ENCODE peak calls at places on chromosomes 3 and 15, in seven cellular contexts. G is mesendoderm, V is IMR-90, K is H9, O is H1, H is trophoblast cell, Q is mesenchymal stem cell. R is an unnamed sample.

GRCh38 chr3:43525941-43526607 is 95.7 kb downstream of the ANO10 start:
- DNase-seq in G (no peak), V (peak; percentile 42), K (no peak), O (no peak), H (no peak), Q (no peak), R (no peak)

GRCh38 chr3:15903164-15903563 is 105.4 kb upstream of the ANKRD28 start:
- DNase-seq in G (no peak), V (peak; percentile 19), K (no peak), O (no peak), H (no peak), Q (no peak), R (no peak)

GRCh38 chr3:40200754-40201316 is 108.7 kb upstream of the EIF1B start:
- DNase-seq in G (no peak), V (peak; percentile 1), K (no peak), O (no peak), H (no peak), Q (peak; percentile 12), R (no peak)

GRCh38 chr3:13308406-13308805 is 111.7 kb downstream of the NUP210 start:
- DNase-seq in G (peak; percentile 85), V (peak; percentile 38), K (peak; percentile 86), O (peak; percentile 84), H (peak; percentile 21), Q (peak; percentile 22), R (peak; percentile 23)

GRCh38 chr3:99562990-99563607 is 75.3 kb upstream of the COL8A1 start:
- DNase-seq in G (no peak), V (peak; percentile 66), K (no peak), O (no peak), H (peak; percentile 6), Q (no peak), R (no peak)

GRCh38 chr3:13709706-13710105 is 160.8 kb downstream of the FBLN2 start:
- DNase-seq in G (no peak), V (no peak), K (no peak), O (no peak), H (no peak), Q (no peak), R (no peak)

GRCh38 chr3:113054552-113054951 is 63.8 kb downstream of the GTPBP8 start:
- DNase-seq in G (no peak), V (peak; percentile 69), K (no peak), O (no peak), H (no peak), Q (peak; percentile 76), R (no peak)

GRCh38 chr15:70023064-70023768 is 74.5 kb downstream of the TLE3 start:
- DNase-seq in G (peak; percentile 78), V (peak; percentile 75), K (no peak), O (no peak), H (no peak), Q (peak; percentile 92), R (no peak)

GRCh38 chr3:148023994-148024393 is 614.8 kb downstream of the ZIC1 start:
- DNase-seq in G (no peak), V (peak; percentile 86), K (no peak), O (no peak), H (no peak), Q (peak; percentile 80), R (no peak)

GRCh38 chr3:16470590-16470989 is 42.9 kb downstream of the RFTN1 start:
- DNase-seq in G (no peak), V (no peak), K (no peak), O (no peak), H (no peak), Q (no peak), R (no peak)

GRCh38 chr3:107987036-107987557 is 103.7 kb downstream of the CD47 start:
- DNase-seq in G (no peak), V (peak; percentile 98), K (no peak), O (no peak), H (peak; percentile 94), Q (peak; percentile 95), R (no peak)

GRCh38 chr3:157626817-157627216 is 123.6 kb upstream of the VEPH1 start:
- DNase-seq in G (no peak), V (no peak), K (no peak), O (no peak), H (peak; percentile 13), Q (no peak), R (no peak)

GRCh38 chr15:95286911-95287769 is 1043.4 kb upstream of the NR2F2 start:
- DNase-seq in G (peak; percentile 76), V (peak; percentile 44), K (peak; percentile 46), O (peak; percentile 53), H (no peak), Q (no peak), R (peak; percentile 92)

GRCh38 chr3:44000586-44000985 is 241.1 kb upstream of the TOPAZ1 start:
- DNase-seq in G (no peak), V (no peak), K (no peak), O (no peak), H (no peak), Q (no peak), R (no peak)

GRCh38 chr15:94387854-94388441 is 156.6 kb downstream of the MCTP2 start:
- DNase-seq in G (peak; percentile 26), V (no peak), K (no peak), O (no peak), H (no peak), Q (peak; percentile 27), R (no peak)

GRCh38 chr3:119194237-119195150 is 21.1 kb downstream of the UPK1B start:
- DNase-seq in G (no peak), V (peak; percentile 67), K (no peak), O (no peak), H (peak; percentile 48), Q (no peak), R (no peak)

GRCh38 chr3:136929984-136930671 is 27.7 kb upstream of the IL20RB start:
- DNase-seq in G (no peak), V (peak; percentile 44), K (no peak), O (no peak), H (no peak), Q (peak; percentile 63), R (no peak)
- H2BK120ac ChIP-seq in G (no peak overlapping the region), V (no peak overlapping the region), K (no peak overlapping the region), O (no peak overlapping the region), H (no peak overlapping the region), Q (no peak overlapping the region), R (no peak overlapping the region)

GRCh38 chr3:169669816-169670215 is 6.3 kb upstream of the MECOM start:
- DNase-seq in G (no peak), V (no peak), K (no peak), O (no peak), H (no peak), Q (no peak), R (no peak)

GRCh38 chr3:169667710-169668080 is 4.2 kb upstream of the MECOM start:
- DNase-seq in G (peak; percentile 4), V (no peak), K (no peak), O (no peak), H (no peak), Q (no peak), R (peak; percentile 12)

GRCh38 chr3:169667380-169667671 is 3.8 kb upstream of the MECOM start:
- DNase-seq in G (no peak), V (no peak), K (no peak), O (no peak), H (no peak), Q (no peak), R (no peak)

GRCh38 chr3:169668957-169669681 is 5.6 kb upstream of the MECOM start:
- DNase-seq in G (peak; percentile 74), V (peak; percentile 50), K (peak; percentile 85), O (peak; percentile 87), H (peak; percentile 61), Q (peak; percentile 58), R (peak; percentile 59)

DNA sequence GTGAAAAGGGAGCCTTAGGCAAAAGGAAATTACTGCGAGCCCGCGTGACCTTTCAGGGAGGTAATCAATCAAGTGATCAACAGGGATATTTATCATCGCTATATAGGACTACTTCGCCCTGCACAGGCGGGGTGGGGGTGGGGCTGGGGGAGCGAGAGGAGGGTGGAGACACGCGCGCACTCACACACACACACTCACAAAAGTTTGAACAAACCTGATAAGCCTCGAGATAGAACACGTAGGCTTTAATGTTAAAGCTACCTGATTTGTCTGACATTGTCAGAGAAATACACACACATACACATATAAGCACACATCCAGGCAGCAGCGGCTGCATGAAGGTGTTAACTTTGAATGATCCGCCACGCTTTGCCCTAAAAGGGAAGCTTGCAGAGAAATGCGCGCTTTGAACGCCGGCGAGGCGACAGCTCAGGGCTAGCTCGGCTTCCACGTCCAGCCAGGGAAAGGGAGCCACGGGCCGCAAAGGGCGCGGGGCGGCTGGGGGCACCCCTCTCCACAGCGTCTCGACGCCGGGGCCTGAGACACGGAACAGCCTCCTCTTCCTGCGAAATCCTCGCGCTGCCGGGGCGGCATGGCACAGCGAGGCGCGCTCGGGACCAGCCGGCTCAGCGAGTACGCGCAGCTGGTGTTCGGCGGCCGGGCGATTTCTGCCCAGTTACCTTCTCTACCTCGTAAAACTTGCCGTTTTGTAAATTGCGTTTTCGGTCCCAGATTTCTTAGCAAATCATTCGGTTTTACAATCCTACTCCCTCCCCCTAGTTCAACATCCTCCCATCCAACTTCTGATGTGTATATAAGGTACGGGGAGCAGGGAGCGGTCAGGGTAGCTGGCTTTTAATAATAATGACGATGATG is 4.8 kb upstream of the MECOM start:
- DNase-seq in G (peak; percentile 60), V (peak; percentile 18), K (peak; percentile 54), O (peak; percentile 73), H (no peak), Q (peak; percentile 35), R (peak; percentile 52)
- H2BK120ac ChIP-seq in G (no peak overlapping the region), V (no peak overlapping the region), K (no peak overlapping the region), O (no peak overlapping the region), H (peak overlapping the region; percentile 33), Q (no peak overlapping the region), R (no peak overlapping the region)

GRCh38 chr3:42510325-42510724 is 7.9 kb downstream of the VIPR1 start:
- DNase-seq in G (no peak), V (no peak), K (no peak), O (no peak), H (no peak), Q (no peak), R (no peak)
- H2BK120ac ChIP-seq in G (no peak overlapping the region), V (no peak overlapping the region), K (no peak overlapping the region), O (no peak overlapping the region), H (no peak overlapping the region), Q (no peak overlapping the region), R (no peak overlapping the region)

DNA sequence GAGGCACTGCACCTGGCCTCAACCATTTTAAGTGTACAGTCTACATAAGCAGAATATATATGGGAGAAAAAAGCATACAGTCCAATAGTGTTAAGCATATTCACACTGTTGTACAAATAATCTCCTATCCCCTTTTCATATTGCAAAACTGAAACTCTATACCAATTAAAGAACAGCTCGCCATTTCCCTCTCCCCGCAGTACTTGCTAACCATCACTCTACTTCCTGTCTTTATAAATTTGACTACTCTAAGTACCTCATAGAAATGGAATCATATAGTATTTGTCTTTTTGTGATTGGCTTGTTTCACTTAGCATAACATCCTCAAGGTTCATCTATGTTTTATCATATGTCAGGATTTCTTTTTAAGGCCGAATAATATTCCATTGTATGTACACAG is 21.6 kb upstream of the TASOR start:
- DNase-seq in G (no peak), V (no peak), K (no peak), O (no peak), H (no peak), Q (no peak), R (no peak)
- H2BK120ac ChIP-seq in G (no peak overlapping the region), V (no peak overlapping the region), K (no peak overlapping the region), O (no peak overlapping the region), H (no peak overlapping the region), Q (no peak overlapping the region), R (no peak overlapping the region)

R was measured in neuronal stem cell.